ENCODE peak calls at places on chromosomes 16 and 17, in four cellular contexts. O, B, C and N are unnamed samples.

GRCh38 chr16:50201784-50202183 is 48.7 kb downstream of the TENT4B start:
- DNase-seq in B (no peak), O (no peak), C (no peak), N (no peak)

GRCh38 chr16:78072275-78072674 is 27.2 kb upstream of the WWOX start:
- DNase-seq in B (no peak), C (peak), O (no peak), N (no peak)

GRCh38 chr16:89786474-89787364 is 29.7 kb downstream of the FANCA start:
- DNase-seq in B (no peak), C (no peak), O (no peak), N (no peak)

GRCh38 chr16:63228259-63228658 is 1192.0 kb upstream of the CDH8 start:
- DNase-seq in C (no peak), O (no peak), B (no peak), N (no peak)

GRCh38 chr17:77049440-77049839 is 91.3 kb upstream of the SEC14L1 start:
- DNase-seq in O (no peak), B (no peak), C (no peak), N (no peak)

GRCh38 chr17:82884923-82885322 is 45.1 kb upstream of the ZNF750 start:
- DNase-seq in B (no peak), O (no peak), C (no peak), N (no peak)

GRCh38 chr16:67279296-67280089 is at the start of gene PLEKHG4:
- DNase-seq in C (peak), O (peak), B (peak), N (peak)

GRCh38 chr17:6639651-6640535 is 618 bp downstream of the KIAA0753 start:
- DNase-seq in C (peak), O (no peak), B (no peak), N (peak)

GRCh38 chr17:63601439-63602371 is 1.0 kb downstream of the TACO1 start:
- DNase-seq in B (no peak), O (no peak), C (peak), N (no peak)

GRCh38 chr16:25014500-25015147 is 545 bp downstream of the ARHGAP17 start:
- DNase-seq in O (peak), B (no peak), C (peak), N (peak)

GRCh38 chr17:20944014-20944905 is 98.6 kb downstream of the USP22 start:
- DNase-seq in B (no peak), C (peak), O (no peak), N (peak)

GRCh38 chr17:290626-291025 is 62.0 kb downstream of the RPH3AL start:
- DNase-seq in O (peak), B (no peak), C (no peak), N (no peak)

GRCh38 chr17:78817123-78817522 is 23.5 kb downstream of the USP36 start:
- DNase-seq in B (no peak), O (no peak), C (no peak), N (no peak)

GRCh38 chr17:10114931-10115535 is 83.4 kb downstream of the GAS7 start:
- DNase-seq in O (peak), C (no peak), B (peak), N (no peak)

GRCh38 chr17:418421-418751 is 65.8 kb upstream of the RPH3AL start:
- DNase-seq in O (no peak), B (no peak), C (no peak), N (no peak)

GRCh38 chr17:43940630-43941029 is 1.6 kb downstream of the PPY start:
- DNase-seq in O (no peak), B (no peak), C (peak), N (peak)

GRCh38 chr16:61480250-61480649 is 556.0 kb downstream of the CDH8 start:
- DNase-seq in O (no peak), B (no peak), C (no peak), N (no peak)

GRCh38 chr16:31886227-31886626 is 12.6 kb downstream of the ZNF267 start:
- DNase-seq in C (no peak), O (no peak), B (no peak), N (no peak)

GRCh38 chr16:74199066-74199841 is 97.4 kb upstream of the PSMD7 start:
- DNase-seq in B (no peak), C (no peak), O (no peak), N (no peak)

GRCh38 chr17:31433091-31433790 is 41.8 kb downstream of the RAB11FIP4 start:
- DNase-seq in C (no peak), B (no peak), O (no peak), N (no peak)

DNA sequence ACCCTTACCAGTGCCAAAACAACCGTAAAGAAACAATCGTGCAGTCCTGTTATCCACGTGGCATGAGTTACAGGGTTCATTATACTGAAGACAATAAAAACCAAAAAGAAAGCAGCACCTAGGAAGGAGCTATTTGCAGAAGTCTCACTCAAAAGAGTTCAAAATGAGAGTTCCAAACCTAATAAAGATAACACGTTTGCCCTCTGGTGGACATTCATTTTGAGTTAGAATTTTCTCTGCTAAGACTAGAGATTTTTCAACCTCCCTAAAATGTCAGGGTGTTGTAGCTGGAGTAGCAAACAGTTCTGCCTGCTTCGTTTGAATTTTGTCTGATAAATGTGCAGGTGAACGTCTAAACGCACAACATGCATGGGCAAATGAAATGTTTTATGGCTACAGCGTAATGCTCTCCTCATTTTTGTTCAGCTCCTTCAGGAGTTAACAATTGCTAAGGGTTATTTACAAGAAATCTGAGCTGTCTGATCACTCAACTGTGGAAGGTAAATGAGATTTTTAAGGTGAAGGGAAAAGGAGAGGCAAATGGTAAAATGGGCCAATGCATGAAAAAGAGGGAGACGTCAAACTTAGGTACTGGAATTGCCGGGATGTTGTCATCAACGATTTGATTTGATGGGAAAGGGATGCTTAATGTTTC is 1067.9 kb upstream of the EEF2KMT start:
- DNase-seq in B (no peak), C (peak), O (no peak), N (no peak)
- TF ChIP-seq CTCF in B (no peak), C (peak), O (no peak), N (peak)

GRCh38 chr17:2362881-2363280 is 25.6 kb downstream of the SGSM2 start:
- DNase-seq in C (no peak), O (no peak), B (no peak), N (no peak)

GRCh38 chr17:2362016-2362415 is 24.7 kb downstream of the SGSM2 start:
- DNase-seq in C (no peak), B (no peak), O (no peak), N (no peak)

GRCh38 chr17:2362416-2362815 is 25.1 kb downstream of the SGSM2 start:
- DNase-seq in C (no peak), O (no peak), B (no peak), N (no peak)

GRCh38 chr17:2363318-2363717 is 26.0 kb downstream of the SGSM2 start:
- DNase-seq in C (no peak), B (no peak), O (no peak), N (no peak)

DNA sequence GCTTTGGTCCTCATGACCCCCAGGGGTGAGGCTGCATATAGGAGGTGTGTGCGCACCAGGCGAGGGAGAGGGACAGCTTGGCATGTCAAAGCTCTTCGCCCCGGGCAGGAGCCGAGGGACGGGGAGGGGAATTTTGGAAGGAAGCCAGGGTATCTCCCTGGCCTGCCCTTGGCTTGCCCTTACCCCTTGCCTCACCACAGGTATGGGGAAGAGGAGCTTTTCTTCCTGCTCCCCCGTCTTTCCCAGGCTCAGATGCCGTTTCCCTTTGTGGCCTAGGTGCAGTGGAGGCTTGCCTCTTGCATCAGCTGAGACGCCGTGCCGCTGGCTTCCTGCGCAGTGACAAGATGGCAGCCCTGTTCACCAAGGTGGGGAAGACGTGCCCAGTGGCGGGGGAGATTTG is 24.1 kb downstream of the SGSM2 start:
- DNase-seq in C (no peak), O (no peak), B (no peak), N (no peak)
- TF ChIP-seq CTCF in C (no peak), O (no peak), B (no peak), N (no peak)

GRCh38 chr16:14641877-14642276 is 9.1 kb downstream of the BFAR start:
- DNase-seq in O (no peak), C (peak), B (no peak), N (no peak)
- TF ChIP-seq CTCF in O (no peak), C (no peak), B (no peak), N (no peak)

DNA sequence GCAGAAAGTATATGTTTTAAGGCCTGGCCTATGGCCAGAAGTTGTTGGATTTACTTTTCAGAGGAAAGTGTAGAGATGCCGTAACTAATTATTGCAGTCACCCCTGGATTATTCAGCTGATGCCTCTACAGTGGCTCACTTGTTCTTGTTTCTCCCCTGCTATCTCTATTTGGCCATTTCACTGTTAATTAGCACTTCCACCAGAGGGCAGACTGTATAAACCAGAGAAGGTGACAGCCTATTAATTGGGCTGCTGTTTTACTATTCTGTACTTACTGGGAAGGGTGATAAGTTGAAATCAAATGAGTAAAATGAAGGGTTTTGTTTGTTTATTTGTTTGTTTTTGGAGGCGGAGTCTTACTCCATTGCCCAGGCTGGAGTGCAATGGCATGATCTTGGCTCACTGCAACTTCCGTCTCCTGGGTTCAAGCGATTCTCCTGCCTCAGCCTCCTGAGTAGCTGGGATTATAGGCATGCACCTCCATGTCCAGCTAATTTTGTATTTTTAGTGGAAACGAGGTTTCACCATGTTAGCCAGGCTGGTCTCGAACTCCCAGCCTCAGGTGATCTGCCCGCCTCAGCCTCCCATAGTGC is 66.0 kb downstream of the CDK12 start:
- DNase-seq in C (peak), B (no peak), O (no peak), N (no peak)
- TF ChIP-seq CTCF in C (peak), B (no peak), O (peak), N (no peak)

GRCh38 chr16:58511933-58512815 is 3.1 kb upstream of the SETD6 start:
- DNase-seq in C (peak), O (peak), B (peak), N (peak)
- TF ChIP-seq CTCF in C (peak), O (peak), B (no peak), N (peak)

GRCh38 chr17:41894791-41895331 is 23.9 kb downstream of the ACLY start:
- DNase-seq in C (no peak), B (peak), O (no peak), N (no peak)
- TF ChIP-seq CTCF in C (no peak), B (no peak), O (no peak), N (no peak)

DNA sequence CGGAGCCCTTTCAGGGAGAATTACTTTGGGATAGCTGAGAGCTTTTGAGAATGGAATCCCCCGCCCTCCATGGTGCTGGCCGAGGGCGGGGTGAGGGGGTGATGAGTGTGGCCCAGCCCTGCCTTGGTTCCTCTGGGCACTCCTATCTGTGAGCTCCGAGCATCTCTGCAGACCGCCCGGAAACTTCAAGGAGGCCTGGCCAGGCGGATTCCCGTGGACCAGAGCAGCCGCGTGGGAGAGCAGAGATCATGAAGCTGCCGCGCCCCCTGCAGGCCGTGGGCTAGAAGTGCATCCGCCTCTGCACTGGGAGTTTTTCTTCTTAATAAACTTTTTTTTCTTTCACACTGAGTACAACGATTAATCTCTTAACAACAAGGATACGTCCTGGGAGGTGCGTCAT is 392.9 kb upstream of the EEF2KMT start:
- DNase-seq in O (no peak), B (no peak), C (peak), N (peak)
- TF ChIP-seq CTCF in O (no peak), B (no peak), C (peak), N (peak)